ENCODE peak calls at places on chromosomes 1 and 21, in nine cellular contexts. O is prostate gland, J is suprapubic skin, L is stomach, R is K562, U is H1, A is GM23338, Q is breast epithelium, D is SK-N-SH. I is an unnamed sample.

GRCh38 chr1:33130297-33130696 is 49.3 kb downstream of the AZIN2 start:
- DNase-seq in O (no peak), J (no peak), L (no peak), R (no peak), U (no peak), A (no peak), Q (no peak), D (no peak), I (peak)

GRCh38 chr21:18251065-18251464 is 6.4 kb downstream of the CHODL start:
- DNase-seq in O (no peak), J (no peak), L (no peak), R (no peak), U (no peak), A (no peak), Q (no peak), D (no peak), I (no peak)

GRCh38 chr1:218846166-218846565 is 327.5 kb upstream of the LYPLAL1 start:
- DNase-seq in O (no peak), J (no peak), L (no peak), R (no peak), U (no peak), A (no peak), Q (no peak), D (no peak), I (no peak)

GRCh38 chr1:48916121-48917069 is 139.7 kb upstream of the BEND5 start:
- DNase-seq in O (no peak), J (no peak), L (no peak), R (peak), U (peak), A (peak), Q (no peak), D (peak), I (no peak)

GRCh38 chr1:236144446-236145150 is 2.3 kb downstream of the GPR137B start:
- DNase-seq in O (no peak), J (no peak), L (no peak), R (no peak), U (no peak), A (no peak), Q (no peak), D (peak), I (no peak)

GRCh38 chr1:165965857-165966256 is 138.4 kb downstream of the UCK2 start:
- DNase-seq in O (no peak), J (no peak), L (no peak), R (no peak), U (no peak), A (no peak), Q (no peak), D (no peak), I (no peak)

GRCh38 chr1:242206994-242207393 is 208.1 kb upstream of the MAP1LC3C start:
- DNase-seq in O (no peak), J (no peak), L (no peak), R (no peak), U (peak), A (no peak), Q (no peak), D (no peak), I (no peak)

GRCh38 chr1:178161516-178161915 is 67.6 kb downstream of the RASAL2 start:
- DNase-seq in O (no peak), J (no peak), L (no peak), R (no peak), U (no peak), A (no peak), Q (no peak), D (no peak), I (no peak)

GRCh38 chr1:194658090-194658439 is 1471.7 kb upstream of the B3GALT2 start:
- DNase-seq in O (no peak), J (no peak), L (no peak), R (peak), U (no peak), A (no peak), Q (no peak), D (no peak), I (no peak)

DNA sequence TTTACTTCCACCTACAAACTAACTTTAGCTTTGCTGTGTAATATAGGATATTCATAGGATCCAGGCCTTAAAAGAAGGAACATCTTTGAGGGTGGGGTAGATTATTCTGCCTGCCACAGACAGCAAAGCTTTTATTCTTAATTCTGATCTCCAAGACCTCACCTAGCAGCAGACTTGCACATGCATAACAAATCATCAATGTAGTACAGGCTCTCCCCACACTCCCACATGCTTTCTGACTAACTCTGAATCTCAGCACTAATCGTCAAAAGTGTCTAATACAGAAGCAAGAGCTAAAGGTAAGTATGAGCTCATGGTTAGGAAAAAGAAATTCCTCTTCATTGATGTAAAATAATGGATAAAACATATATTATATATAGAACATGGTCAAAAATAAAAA is 1468.5 kb upstream of the B3GALT2 start:
- DNase-seq in O (no peak), J (no peak), L (no peak), R (no peak), U (no peak), A (no peak), Q (no peak), D (no peak), I (no peak)
- TF ChIP-seq POLR2AphosphoS5 in O (no peak), J (no peak), L (no peak), R (no peak), U (no peak), A (no peak), Q (no peak), D (no peak), I (no peak)

GRCh38 chr21:37459575-37459974 is 93.0 kb downstream of the DYRK1A start:
- DNase-seq in O (no peak), J (no peak), L (no peak), R (no peak), U (no peak), A (no peak), Q (no peak), D (no peak), I (no peak)

GRCh38 chr21:37455504-37455911 is 88.9 kb downstream of the DYRK1A start:
- DNase-seq in O (no peak), J (no peak), L (no peak), R (peak), U (no peak), A (no peak), Q (no peak), D (no peak), I (no peak)

GRCh38 chr21:37461494-37461893 is 94.9 kb downstream of the DYRK1A start:
- DNase-seq in O (no peak), J (no peak), L (no peak), R (no peak), U (no peak), A (no peak), Q (no peak), D (no peak), I (no peak)

GRCh38 chr21:37460196-37460595 is 93.6 kb downstream of the DYRK1A start:
- DNase-seq in O (no peak), J (no peak), L (no peak), R (peak), U (no peak), A (peak), Q (no peak), D (no peak), I (no peak)

DNA sequence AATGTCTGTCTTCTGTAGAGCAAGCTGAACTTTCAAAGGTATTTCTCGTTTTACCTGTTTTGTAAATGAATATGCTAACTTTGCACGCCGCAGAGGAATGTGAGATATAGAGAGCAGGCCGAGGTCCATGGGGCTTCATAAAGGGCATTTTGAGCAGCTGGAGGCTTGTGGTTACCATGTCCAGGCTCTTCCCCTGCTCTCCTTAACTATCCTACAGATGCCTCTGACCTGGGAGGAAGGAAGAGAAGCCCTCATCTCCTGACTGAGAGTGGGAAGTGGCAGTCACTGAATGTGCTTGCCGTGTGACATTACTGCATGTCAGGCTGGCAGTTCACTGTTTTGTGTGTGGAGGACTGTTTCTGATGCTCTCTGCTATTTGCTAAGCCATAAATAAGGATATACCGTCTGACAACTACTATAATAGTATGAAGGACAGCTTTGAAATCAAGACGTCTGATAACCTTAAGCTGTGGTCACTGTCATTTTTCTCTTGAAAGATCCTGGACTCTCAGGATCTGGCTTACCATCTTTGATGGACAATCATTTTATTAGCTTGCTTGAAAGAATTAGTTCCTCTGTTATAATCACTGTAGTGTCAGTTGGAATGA is 92.2 kb downstream of the DYRK1A start:
- DNase-seq in O (no peak), J (no peak), L (no peak), R (no peak), U (no peak), A (peak), Q (no peak), D (no peak), I (no peak)
- H3K27ac ChIP-seq in O (no peak), J (no peak), L (no peak), R (peak), U (no peak), A (no peak), Q (no peak), D (peak), I (no peak)

DNA sequence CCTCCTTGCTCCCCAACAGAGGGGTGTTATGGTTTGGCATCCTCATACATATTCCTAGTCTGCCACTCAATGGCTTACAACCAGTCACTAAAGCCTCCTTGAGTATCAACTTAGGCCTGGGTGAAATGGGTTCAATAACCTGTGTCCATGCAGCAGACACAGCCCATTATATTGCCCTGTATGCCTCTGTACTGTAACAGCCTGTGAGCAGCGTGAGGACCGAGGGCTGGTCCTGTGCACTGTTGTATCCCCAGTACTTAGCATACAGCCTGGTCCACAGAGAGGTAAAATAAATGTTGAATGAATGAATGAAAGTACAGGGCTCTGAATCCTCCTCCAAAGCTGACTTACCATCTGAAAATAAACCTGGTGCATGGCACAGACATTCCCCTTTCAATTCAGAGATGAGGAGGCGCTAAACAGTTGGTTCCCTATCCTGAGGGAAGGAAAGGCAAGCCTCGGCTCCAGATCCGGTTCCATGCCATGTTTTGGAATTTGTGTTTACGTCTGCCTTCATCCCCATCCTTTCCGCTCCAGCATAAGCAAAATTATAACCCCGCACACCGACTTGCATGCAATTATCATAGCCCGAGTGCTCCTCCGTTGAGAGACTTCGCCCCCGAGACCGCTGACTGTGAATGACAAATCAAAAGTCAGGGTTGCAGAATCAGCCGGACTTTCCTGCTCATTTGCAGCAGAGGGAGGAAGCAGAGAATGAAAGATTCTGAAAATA is 45.0 kb upstream of the DNAJC6 start:
- DNase-seq in O (no peak), J (no peak), L (no peak), R (no peak), U (peak), A (peak), Q (no peak), D (peak), I (no peak)
- TF ChIP-seq POLR2AphosphoS5 in O (no peak), J (no peak), L (no peak), R (no peak), U (no peak), A (no peak), Q (no peak), D (no peak), I (no peak)

GRCh38 chr1:226366290-226366689 is 41.6 kb downstream of the PARP1 start:
- DNase-seq in O (no peak), J (no peak), L (no peak), R (no peak), U (no peak), A (no peak), Q (no peak), D (peak), I (no peak)

GRCh38 chr1:226364129-226364899 is 43.6 kb downstream of the PARP1 start:
- DNase-seq in O (peak), J (no peak), L (no peak), R (no peak), U (no peak), A (no peak), Q (no peak), D (peak), I (no peak)

GRCh38 chr1:226365831-226366231 is 42.1 kb downstream of the PARP1 start:
- DNase-seq in O (no peak), J (no peak), L (no peak), R (no peak), U (no peak), A (no peak), Q (no peak), D (no peak), I (no peak)

GRCh38 chr1:226362891-226363447 is 44.9 kb downstream of the PARP1 start:
- DNase-seq in O (no peak), J (no peak), L (no peak), R (no peak), U (no peak), A (no peak), Q (no peak), D (no peak), I (no peak)

GRCh38 chr1:226365166-226365565 is 42.7 kb downstream of the PARP1 start:
- DNase-seq in O (no peak), J (no peak), L (no peak), R (no peak), U (no peak), A (no peak), Q (no peak), D (peak), I (no peak)
- H3K27ac ChIP-seq in O (no peak), J (no peak), L (no peak), R (no peak), U (no peak), A (no peak), Q (no peak), D (no peak), I (no peak)

DNA sequence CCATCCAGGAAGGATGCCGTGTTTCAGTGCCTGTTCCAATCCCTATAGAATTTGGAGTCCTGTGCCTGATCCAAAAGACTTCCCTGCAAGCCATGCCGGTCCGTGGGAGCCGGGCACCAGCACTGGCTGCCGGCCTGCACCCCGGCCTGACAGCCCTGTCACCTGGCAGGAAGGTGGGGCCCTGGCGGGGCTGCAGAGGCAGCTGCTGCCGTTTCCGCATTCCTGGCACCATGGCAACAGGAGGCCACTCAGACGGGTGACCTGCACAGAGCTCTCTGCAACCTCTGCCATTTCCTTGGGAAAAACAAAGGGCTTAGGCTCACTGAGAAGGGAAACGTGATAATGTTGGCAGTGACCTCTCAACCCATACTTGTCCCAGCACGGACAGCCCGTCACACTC is 63.2 kb upstream of the TMEM51 start:
- DNase-seq in O (peak), J (no peak), L (peak), R (no peak), U (peak), A (peak), Q (peak), D (no peak), I (no peak)
- TF ChIP-seq POLR2AphosphoS5 in O (peak), J (no peak), L (peak), R (no peak), U (no peak), A (no peak), Q (no peak), D (no peak), I (no peak)

DNA sequence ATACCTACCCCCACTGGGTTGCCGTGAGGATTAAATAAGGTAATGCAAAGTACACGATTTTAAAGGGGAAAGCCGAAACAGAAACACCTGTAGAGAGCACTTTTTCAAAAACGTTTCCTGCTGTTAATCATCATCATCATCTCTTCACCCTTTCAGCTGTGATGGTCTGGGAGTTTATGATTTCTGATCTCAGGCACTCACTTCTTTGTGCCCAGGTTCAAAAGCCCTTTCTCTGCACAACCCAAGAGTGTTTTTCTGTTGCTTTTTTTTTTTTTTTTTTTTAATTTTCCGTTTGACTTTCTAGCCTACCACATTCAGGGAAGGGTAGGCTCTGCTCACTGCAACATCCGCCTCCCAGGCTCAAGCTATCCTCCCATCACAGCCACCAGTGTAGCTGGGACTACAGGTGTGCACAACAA is 936 bp upstream of the UBXN11 start:
- DNase-seq in O (no peak), J (no peak), L (no peak), R (no peak), U (no peak), A (no peak), Q (no peak), D (no peak), I (no peak)
- H3K27ac ChIP-seq in O (no peak), J (no peak), L (peak), R (peak), U (no peak), A (no peak), Q (peak), D (no peak), I (peak)

I was measured in HL-60.